ENCODE peak calls at places on chromosomes 16 and 17, in four cellular contexts. One of them, this sample, is unnamed.

GRCh38 chr16:952321-952720 is 18.5 kb downstream of the LMF1 start:
- DNase-seq in aorta: no peak
- DNase-seq in T-helper 1 cell: no peak
- DNase-seq in D341Med: no peak
- DNase-seq in this sample: no peak

GRCh38 chr16:85037050-85037410 is 9.4 kb downstream of the KIAA0513 start:
- DNase-seq in aorta: no peak
- DNase-seq in T-helper 1 cell: no peak
- DNase-seq in D341Med: no peak
- DNase-seq in this sample: no peak

GRCh38 chr17:80208050-80208449 is 12.1 kb downstream of the SGSH start:
- DNase-seq in aorta: no peak
- DNase-seq in T-helper 1 cell: no peak
- DNase-seq in D341Med: no peak
- DNase-seq in this sample: no peak

GRCh38 chr17:69540356-69540755 is 125.9 kb downstream of the MAP2K6 start:
- DNase-seq in aorta: no peak
- DNase-seq in T-helper 1 cell: no peak
- DNase-seq in D341Med: no peak
- DNase-seq in this sample: no peak

GRCh38 chr17:44251062-44251461 is 16.9 kb downstream of the SLC4A1 start:
- DNase-seq in aorta: no peak
- DNase-seq in T-helper 1 cell: no peak
- DNase-seq in D341Med: no peak
- DNase-seq in this sample: no peak

GRCh38 chr17:31593806-31594205 is 202.3 kb downstream of the RAB11FIP4 start:
- DNase-seq in aorta: peak
- DNase-seq in T-helper 1 cell: no peak
- DNase-seq in D341Med: no peak
- DNase-seq in this sample: no peak

GRCh38 chr17:17575360-17576251 is 15.9 kb downstream of the PEMT start:
- DNase-seq in aorta: no peak
- DNase-seq in T-helper 1 cell: no peak
- DNase-seq in D341Med: no peak
- DNase-seq in this sample: no peak

GRCh38 chr17:19787733-19788357 is 39.7 kb upstream of the ALDH3A1 start:
- DNase-seq in aorta: no peak
- DNase-seq in T-helper 1 cell: no peak
- DNase-seq in D341Med: no peak
- DNase-seq in this sample: no peak

GRCh38 chr16:6656760-6657159 is 675.9 kb upstream of the RBFOX1 start:
- DNase-seq in aorta: no peak
- DNase-seq in T-helper 1 cell: no peak
- DNase-seq in D341Med: no peak
- DNase-seq in this sample: no peak